ENCODE peak calls at places on chromosomes 1 and 21, in six cellular contexts. N, G, H, R, Q and M are unnamed samples.

GRCh38 chr1:150621497-150622113 is 7.8 kb downstream of the ENSA start:
- DNase-seq in N (peak), Q (peak), H (peak), G (no peak), R (no peak), M (no peak)

GRCh38 chr1:29122662-29122986 is 1.1 kb downstream of the TMEM200B start:
- DNase-seq in G (no peak), R (no peak), H (no peak), Q (no peak), N (peak), M (no peak)

GRCh38 chr1:68812295-68812694 is 315.4 kb upstream of the DEPDC1 start:
- DNase-seq in Q (no peak), R (no peak), G (no peak), N (no peak), H (no peak), M (no peak)

GRCh38 chr1:74474585-74474984 is 37.8 kb downstream of the LRRC53 start:
- DNase-seq in R (no peak), G (no peak), Q (no peak), N (no peak), H (no peak), M (no peak)

GRCh38 chr1:86455078-86455477 is 13.6 kb upstream of the CLCA1 start:
- DNase-seq in R (no peak), N (no peak), Q (no peak), H (no peak), G (no peak), M (no peak)

GRCh38 chr1:67427947-67428346 is 2.3 kb downstream of the SERBP1 start:
- DNase-seq in H (no peak), G (no peak), Q (no peak), R (no peak), N (no peak), M (no peak)

GRCh38 chr1:226064816-226065248 is 2.3 kb downstream of the H3-3A start:
- DNase-seq in N (peak), R (no peak), G (no peak), Q (peak), H (no peak), M (no peak)

GRCh38 chr21:42212261-42212660 is 6.7 kb upstream of the ABCG1 start:
- DNase-seq in Q (no peak), N (no peak), G (no peak), H (no peak), R (no peak), M (no peak)

GRCh38 chr1:2913091-2913490 is 108.2 kb upstream of the ACTRT2 start:
- DNase-seq in H (no peak), G (no peak), R (no peak), N (no peak), Q (no peak), M (no peak)

GRCh38 chr1:51088474-51088873 is 13.6 kb upstream of the C1orf185 start:
- DNase-seq in G (peak), Q (no peak), N (no peak), R (peak), H (no peak), M (peak)

GRCh38 chr21:41024341-41025056 is 143.5 kb upstream of the BACE2 start:
- DNase-seq in R (no peak), G (no peak), Q (no peak), N (no peak), H (no peak), M (no peak)

GRCh38 chr1:2031546-2032540 is 12.7 kb downstream of the GABRD start:
- DNase-seq in Q (no peak), N (no peak), G (no peak), H (no peak), R (no peak), M (no peak)

GRCh38 chr1:34642679-34643078 is 112.2 kb upstream of the GJB5 start:
- DNase-seq in Q (no peak), H (no peak), N (peak), G (no peak), R (peak), M (no peak)

GRCh38 chr21:43585924-43586411 is 73.3 kb downstream of the HSF2BP start:
- DNase-seq in G (no peak), H (no peak), N (peak), Q (peak), R (peak), M (peak)

GRCh38 chr1:204591473-204592090 is 75.4 kb downstream of the MDM4 start:
- DNase-seq in Q (no peak), N (no peak), R (no peak), G (no peak), H (no peak), M (peak)

GRCh38 chr21:16059981-16060380 is 330.2 kb downstream of the USP25 start:
- DNase-seq in N (no peak), H (no peak), G (no peak), R (no peak), Q (no peak), M (no peak)

GRCh38 chr1:86739901-86740507 is 35.6 kb downstream of the SH3GLB1 start:
- DNase-seq in N (no peak), Q (no peak), G (no peak), H (no peak), R (no peak), M (no peak)

GRCh38 chr21:39867198-39867650 is at the start of gene PCP4:
- DNase-seq in R (peak), H (peak), N (peak), Q (peak), G (no peak), M (no peak)

GRCh38 chr1:40798366-40799310 is 15.1 kb downstream of the KCNQ4 start:
- DNase-seq in H (no peak), N (no peak), R (no peak), G (no peak), Q (no peak), M (no peak)

GRCh38 chr1:37995773-37996379 is 6.1 kb upstream of the SF3A3 start:
- DNase-seq in N (peak), H (no peak), Q (no peak), R (no peak), G (no peak), M (no peak)

GRCh38 chr21:41559658-41560599 is 52.0 kb upstream of the TMPRSS2 start:
- DNase-seq in N (no peak), R (no peak), G (no peak), H (no peak), Q (no peak), M (no peak)

GRCh38 chr1:100100202-100100601 is 32.5 kb downstream of the SASS6 start:
- DNase-seq in R (no peak), H (no peak), Q (no peak), G (no peak), N (no peak), M (no peak)

GRCh38 chr21:26683996-26684395 is 110.9 kb upstream of the CYYR1 start:
- DNase-seq in R (no peak), N (no peak), G (no peak), Q (no peak), H (no peak), M (no peak)

GRCh38 chr1:178774263-178774662 is 49.2 kb downstream of the RALGPS2 start:
- DNase-seq in Q (peak), G (no peak), N (peak), H (no peak), R (no peak), M (no peak)

GRCh38 chr1:248841702-248842395 is 3.8 kb downstream of the ZNF672 start:
- DNase-seq in R (no peak), G (no peak), H (no peak), N (peak), Q (peak), M (no peak)

GRCh38 chr1:229153955-229154548 is 116.9 kb upstream of the RAB4A start:
- DNase-seq in G (no peak), R (no peak), N (no peak), Q (no peak), H (no peak), M (no peak)

GRCh38 chr1:85463666-85464496 is 1.1 kb downstream of the DDAH1 start:
- DNase-seq in H (no peak), R (no peak), G (no peak), Q (peak), N (peak), M (no peak)

GRCh38 chr21:15552914-15553491 is 176.8 kb upstream of the USP25 start:
- DNase-seq in H (no peak), G (no peak), N (peak), R (no peak), Q (peak), M (no peak)

GRCh38 chr21:45410865-45411809 is 6.2 kb downstream of the COL18A1 start:
- DNase-seq in G (no peak), N (no peak), H (peak), R (no peak), Q (no peak), M (no peak)

GRCh38 chr1:52674497-52675384 is 23.4 kb downstream of the COA7 start:
- DNase-seq in N (peak), H (peak), Q (no peak), R (no peak), G (no peak), M (no peak)

GRCh38 chr1:7636801-7637526 is 134.1 kb upstream of the VAMP3 start:
- DNase-seq in H (no peak), N (no peak), R (no peak), Q (no peak), G (no peak), M (no peak)

GRCh38 chr1:10724052-10724494 is 72.4 kb downstream of the CASZ1 start:
- DNase-seq in Q (no peak), N (no peak), R (peak), H (no peak), G (no peak), M (peak)

GRCh38 chr1:10724948-10725852 is 71.2 kb downstream of the CASZ1 start:
- DNase-seq in H (no peak), Q (no peak), N (no peak), R (no peak), G (no peak), M (no peak)

GRCh38 chr1:10727703-10728348 is 68.6 kb downstream of the CASZ1 start:
- DNase-seq in Q (no peak), N (no peak), H (no peak), R (no peak), G (no peak), M (no peak)

GRCh38 chr1:10724511-10724910 is 71.9 kb downstream of the CASZ1 start:
- DNase-seq in N (no peak), Q (no peak), R (no peak), H (no peak), G (no peak), M (no peak)

DNA sequence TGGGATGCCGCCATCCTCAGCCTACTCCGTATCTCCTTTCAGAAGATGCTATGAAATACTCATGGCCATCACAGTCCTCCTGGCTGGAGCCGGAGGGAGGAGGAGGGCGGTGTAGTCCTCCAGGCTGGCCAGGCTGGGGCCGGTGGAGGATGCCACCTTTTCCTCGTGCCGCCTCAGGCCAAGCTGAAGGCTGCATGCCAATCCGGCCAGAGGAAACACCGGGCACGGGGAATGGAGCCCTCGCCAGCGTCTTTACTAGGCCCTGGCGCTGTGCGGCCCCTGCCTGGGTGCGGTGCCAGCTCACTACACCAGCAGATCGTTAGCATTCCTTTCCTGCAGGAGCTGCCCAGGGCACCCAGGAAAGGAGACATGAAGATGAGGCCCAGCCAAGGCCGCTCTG is 70.1 kb downstream of the CASZ1 start:
- DNase-seq in N (no peak), H (no peak), R (no peak), Q (no peak), G (no peak), M (no peak)
- TF ChIP-seq POLR2AphosphoS5 in N (no peak), H (no peak), R (no peak), Q (no peak), G (no peak), M (no peak)

DNA sequence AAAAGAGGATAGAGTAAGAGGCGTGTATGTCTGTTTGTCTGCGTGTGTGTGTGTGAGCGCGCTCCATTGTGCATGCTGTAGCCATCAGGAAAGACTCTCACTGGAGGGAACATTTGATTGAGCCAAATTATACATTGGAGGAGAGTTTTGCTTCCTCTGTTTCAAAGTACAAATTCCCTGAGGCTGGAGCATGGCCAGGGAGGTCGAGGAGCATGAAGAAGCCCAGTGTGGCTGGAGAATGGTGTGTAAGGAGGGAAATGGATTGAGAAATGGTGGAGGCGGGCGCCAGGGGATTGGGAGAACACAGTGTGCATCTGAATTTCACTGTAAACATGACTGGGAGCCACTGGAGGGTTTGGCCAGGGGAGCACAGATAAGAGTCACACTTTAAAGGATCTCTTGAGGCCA is 22.1 kb upstream of the EFNA1 start:
- DNase-seq in R (no peak), Q (no peak), N (no peak), G (no peak), H (no peak), M (no peak)
- TF ChIP-seq REST in R (no peak), Q (no peak), N (no peak), G (no peak), H (no peak), M (no peak)

DNA sequence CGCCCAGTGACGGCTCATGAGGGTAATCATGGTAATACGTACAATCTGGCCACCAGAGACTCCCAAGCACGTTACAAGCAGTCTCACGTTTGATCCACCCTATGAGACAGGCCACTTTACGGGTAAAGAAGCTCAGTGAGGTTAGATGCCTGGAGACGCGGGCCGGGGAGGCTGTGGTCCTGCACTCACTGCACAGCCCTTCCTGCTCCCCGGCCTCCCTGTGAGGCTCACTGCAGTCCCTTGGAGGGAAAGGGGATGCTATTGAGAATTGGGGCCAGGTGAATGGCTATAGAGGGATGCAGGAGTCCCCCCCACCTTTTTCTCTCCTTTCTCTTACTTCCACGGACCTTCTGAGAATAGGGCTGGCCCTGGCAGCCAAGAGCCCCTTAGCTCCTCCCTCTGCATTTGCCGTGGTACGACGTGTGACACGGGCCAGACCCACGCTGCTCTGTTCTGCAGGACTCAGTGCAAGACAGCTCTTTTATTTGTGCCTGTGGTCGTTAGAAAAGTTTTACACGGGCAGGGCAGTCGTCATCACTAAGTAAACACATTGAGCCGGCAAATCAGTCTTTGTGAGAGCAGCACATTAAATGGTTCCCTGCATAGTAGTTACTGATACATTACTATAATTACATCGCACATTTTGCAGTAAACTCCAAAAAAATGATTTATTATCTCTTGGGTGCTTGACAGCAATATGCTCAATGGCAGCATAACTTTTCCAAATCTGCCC is 18.8 kb downstream of the KIF26B start:
- DNase-seq in Q (no peak), H (no peak), R (no peak), N (no peak), G (no peak), M (no peak)
- TF ChIP-seq POLR2AphosphoS5 in Q (no peak), H (no peak), R (no peak), N (no peak), G (no peak), M (no peak)

DNA sequence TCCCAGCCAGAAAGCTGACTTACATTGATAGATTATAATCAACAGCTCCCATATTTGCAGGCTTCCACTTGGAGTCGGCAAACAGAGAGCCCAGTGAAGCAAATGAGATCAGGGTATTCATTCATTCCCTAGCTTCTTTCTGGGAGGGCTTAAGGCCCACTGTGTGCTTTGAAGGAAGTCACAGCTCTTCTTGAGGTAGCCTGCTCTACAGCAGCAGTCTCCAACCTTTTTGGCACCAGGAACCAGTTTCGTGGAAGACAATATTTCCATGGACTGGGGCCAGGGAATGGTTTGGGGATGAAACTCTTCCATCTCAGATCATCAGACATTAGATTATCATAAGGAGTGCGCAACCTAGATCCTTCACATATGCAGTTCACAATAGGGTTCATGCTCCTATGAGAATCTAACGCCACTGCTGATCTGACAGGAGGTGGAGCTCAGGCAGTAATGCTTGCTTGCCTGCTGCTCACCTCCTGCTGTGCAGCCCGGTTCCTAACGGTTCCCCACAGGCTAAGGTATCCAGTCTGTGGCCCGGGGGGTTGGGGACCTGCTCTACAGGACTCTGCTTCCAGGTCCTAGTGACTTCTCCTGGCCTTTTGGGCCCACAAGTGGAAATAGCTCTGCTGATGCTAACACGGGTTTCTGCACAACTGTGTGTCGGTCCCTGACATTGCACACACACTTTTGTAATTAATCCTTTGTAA is 13.7 kb upstream of the ADAM30 start:
- DNase-seq in N (peak), H (no peak), Q (no peak), G (no peak), R (no peak), M (no peak)
- TF ChIP-seq REST in N (no peak), H (no peak), Q (no peak), G (no peak), R (no peak), M (no peak)

GRCh38 chr1:8789314-8790214 is 27.9 kb downstream of the RERE start:
- DNase-seq in R (no peak), G (no peak), Q (no peak), N (peak), H (peak), M (no peak)
- TF ChIP-seq POLR2AphosphoS5 in R (no peak), G (no peak), Q (no peak), N (no peak), H (peak), M (no peak)

GRCh38 chr1:24373044-24373443 is 40.5 kb downstream of the STPG1 start:
- DNase-seq in R (no peak), G (no peak), Q (no peak), N (no peak), H (no peak), M (no peak)
- TF ChIP-seq REST in R (no peak), G (no peak), Q (no peak), N (no peak), H (no peak), M (no peak)